ENCODE peak calls at places on chromosome 14, in six cellular contexts. N is progenitor cell of endocrine pancreas, D is cardiac muscle cell, B is WTC11, W is fibroblast of pulmonary artery, A is mesothelial cell of epicardium. Q is an unnamed sample.

GRCh38 chr14:103256406-103256805 is 77.6 kb upstream of the EIF5 start:
- DNase-seq in N (no peak), D (no peak), B (no peak), W (no peak), A (peak; percentile 28), Q (no peak)

GRCh38 chr14:102225936-102226335 is 79.0 kb downstream of the MOK start:
- DNase-seq in N (no peak), D (no peak), B (no peak), W (no peak), A (no peak), Q (no peak)

GRCh38 chr14:79136437-79137430 is 966.6 kb downstream of the NRXN3 start:
- DNase-seq in N (no peak), D (no peak), B (no peak), W (no peak), A (no peak), Q (no peak)

GRCh38 chr14:94748667-94749347 is 21.1 kb downstream of the GSC start:
- DNase-seq in N (no peak), D (no peak), B (peak; percentile 73), W (no peak), A (no peak), Q (peak; percentile 49)

GRCh38 chr14:65791551-65791981 is 379.0 kb downstream of the FUT8 start:
- DNase-seq in N (no peak), D (peak; percentile 71), B (no peak), W (peak; percentile 18), A (no peak), Q (peak; percentile 29)

GRCh38 chr14:75459099-75459741 is 31.4 kb downstream of the JDP2 start:
- DNase-seq in N (no peak), D (no peak), B (no peak), W (no peak), A (no peak), Q (no peak)

GRCh38 chr14:71229875-71230274 is 322.6 kb downstream of the PCNX1 start:
- DNase-seq in N (no peak), D (no peak), B (no peak), W (no peak), A (no peak), Q (no peak)

GRCh38 chr14:50658203-50658602 is 9.9 kb downstream of the SAV1 start:
- DNase-seq in N (no peak), D (peak; percentile 77), B (no peak), W (peak; percentile 82), A (no peak), Q (no peak)

GRCh38 chr14:33612184-33612479 is 338.7 kb downstream of the EGLN3 start:
- DNase-seq in N (no peak), D (no peak), B (no peak), W (no peak), A (no peak), Q (no peak)

GRCh38 chr14:68016243-68016914 is 196.8 kb downstream of the RAD51B start:
- DNase-seq in N (no peak), D (peak; percentile 60), B (no peak), W (peak; percentile 45), A (no peak), Q (no peak)

GRCh38 chr14:105477659-105478623 is 3.3 kb downstream of the CRIP2 start:
- DNase-seq in N (no peak), D (peak; percentile 21), B (no peak), W (no peak), A (no peak), Q (peak; percentile 23)

GRCh38 chr14:64438181-64438839 is 27.0 kb upstream of the AKAP5 start:
- DNase-seq in N (no peak), D (peak; percentile 91), B (no peak), W (peak; percentile 87), A (no peak), Q (no peak)

GRCh38 chr14:68219407-68219806 is 399.8 kb downstream of the RAD51B start:
- DNase-seq in N (no peak), D (no peak), B (peak; percentile 29), W (no peak), A (no peak), Q (no peak)

GRCh38 chr14:101511620-101512395 is 49.5 kb upstream of the DIO3 start:
- DNase-seq in N (no peak), D (no peak), B (no peak), W (no peak), A (no peak), Q (no peak)

GRCh38 chr14:76995279-76996035 is 33.1 kb downstream of the IRF2BPL start:
- DNase-seq in N (no peak), D (no peak), B (no peak), W (no peak), A (no peak), Q (no peak)

GRCh38 chr14:95993768-95994592 is 45.2 kb upstream of the C14orf132 start:
- DNase-seq in N (peak; percentile 27), D (peak; percentile 67), B (no peak), W (peak; percentile 65), A (no peak), Q (peak; percentile 42)

GRCh38 chr14:53915364-53916014 is 41.1 kb downstream of the BMP4 start:
- DNase-seq in N (no peak), D (peak; percentile 36), B (no peak), W (no peak), A (no peak), Q (no peak)

GRCh38 chr14:75049731-75050201 is 1.5 kb downstream of the MLH3 start:
- DNase-seq in N (no peak), D (peak; percentile 27), B (no peak), W (peak; percentile 33), A (no peak), Q (no peak)

GRCh38 chr14:101603096-101603495 is 41.8 kb downstream of the DIO3 start:
- DNase-seq in N (no peak), D (no peak), B (no peak), W (no peak), A (no peak), Q (no peak)

GRCh38 chr14:78758333-78758732 is 588.2 kb downstream of the NRXN3 start:
- DNase-seq in N (no peak), D (peak; percentile 11), B (peak; percentile 16), W (peak; percentile 17), A (no peak), Q (peak; percentile 16)

GRCh38 chr14:95518045-95518751 is 1.7 kb upstream of the SYNE3 start:
- DNase-seq in N (no peak), D (peak; percentile 74), B (no peak), W (peak; percentile 81), A (no peak), Q (no peak)

GRCh38 chr14:24861083-24861630 is 188.8 kb downstream of the STXBP6 start:
- DNase-seq in N (no peak), D (peak; percentile 44), B (no peak), W (peak; percentile 37), A (no peak), Q (no peak)

GRCh38 chr14:24868389-24868788 is 181.6 kb downstream of the STXBP6 start:
- DNase-seq in N (no peak), D (no peak), B (no peak), W (no peak), A (no peak), Q (no peak)

GRCh38 chr14:24871302-24871701 is 178.6 kb downstream of the STXBP6 start:
- DNase-seq in N (no peak), D (no peak), B (no peak), W (no peak), A (no peak), Q (no peak)

GRCh38 chr14:24863933-24864708 is 185.8 kb downstream of the STXBP6 start:
- DNase-seq in N (no peak), D (no peak), B (no peak), W (no peak), A (no peak), Q (no peak)

GRCh38 chr14:24866067-24866466 is 183.9 kb downstream of the STXBP6 start:
- DNase-seq in N (no peak), D (no peak), B (no peak), W (no peak), A (no peak), Q (no peak)
- TF ChIP-seq CTCF in N (no peak), D (no peak), B (no peak), W (no peak), A (no peak), Q (no peak)

GRCh38 chr14:70166530-70167203 is 22.1 kb downstream of the SLC8A3 start:
- DNase-seq in N (no peak), D (no peak), B (no peak), W (no peak), A (no peak), Q (no peak)

GRCh38 chr14:70156602-70157001 is 32.1 kb downstream of the SLC8A3 start:
- DNase-seq in N (no peak), D (no peak), B (no peak), W (no peak), A (no peak), Q (peak; percentile 8)

DNA sequence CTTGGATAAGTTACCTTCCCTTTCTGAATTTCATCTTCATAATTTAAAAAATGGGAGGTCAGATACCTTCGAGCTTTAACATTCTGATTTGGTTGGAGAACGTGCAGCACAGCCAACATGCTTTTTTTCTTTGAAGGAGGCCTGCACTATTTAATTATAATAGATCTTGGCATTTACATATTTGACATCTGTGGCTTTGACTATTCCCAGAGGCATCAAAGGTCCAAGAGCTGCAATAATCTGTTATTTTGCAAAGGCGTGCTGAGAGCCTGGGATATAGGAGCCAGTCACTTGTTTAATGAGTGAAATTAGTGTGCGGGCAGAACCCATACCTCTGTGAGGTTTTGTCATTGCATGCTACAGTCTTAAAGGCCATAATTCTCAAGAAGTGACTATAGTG is 26.4 kb downstream of the SLC8A3 start:
- DNase-seq in N (no peak), D (no peak), B (no peak), W (no peak), A (no peak), Q (no peak)
- TF ChIP-seq CTCF in N (no peak), D (no peak), B (no peak), W (no peak), A (no peak), Q (no peak)

GRCh38 chr14:100439781-100440180 is 116.6 kb downstream of the SLC25A47 start:
- DNase-seq in N (no peak), D (peak; percentile 59), B (no peak), W (peak; percentile 62), A (no peak), Q (no peak)

GRCh38 chr14:100440758-100441203 is 117.6 kb downstream of the SLC25A47 start:
- DNase-seq in N (no peak), D (peak; percentile 42), B (no peak), W (peak; percentile 20), A (no peak), Q (no peak)

GRCh38 chr14:100438678-100439592 is 115.8 kb downstream of the SLC25A47 start:
- DNase-seq in N (no peak), D (peak; percentile 50), B (no peak), W (peak; percentile 68), A (no peak), Q (no peak)

GRCh38 chr14:100441271-100441947 is 118.3 kb downstream of the SLC25A47 start:
- DNase-seq in N (no peak), D (no peak), B (no peak), W (no peak), A (no peak), Q (no peak)

DNA sequence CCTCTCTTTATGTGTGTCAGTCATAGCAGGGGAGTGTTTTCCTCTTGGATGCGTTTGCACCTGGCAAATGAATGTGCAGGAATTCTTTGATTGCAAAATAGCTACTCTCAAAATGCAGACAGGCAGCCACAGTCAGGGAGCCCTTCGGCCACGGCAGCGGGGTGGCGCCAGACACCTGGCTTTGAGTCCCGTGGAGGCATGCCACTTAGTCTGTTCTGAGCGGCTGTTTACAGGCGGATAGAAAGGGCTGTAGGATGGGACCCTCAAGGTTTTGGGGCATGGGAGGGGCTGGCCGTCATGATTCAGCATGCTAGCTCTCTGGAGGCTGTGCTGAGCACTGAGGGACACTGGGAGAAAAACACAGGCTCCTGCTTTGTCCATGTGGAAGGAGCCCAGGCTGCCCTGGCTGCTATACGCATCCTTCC is 117.1 kb downstream of the SLC25A47 start:
- DNase-seq in N (peak; percentile 30), D (peak; percentile 73), B (peak; percentile 72), W (peak; percentile 74), A (peak; percentile 68), Q (peak; percentile 60)
- TF ChIP-seq CTCF in N (peak; percentile 62), D (peak; percentile 79), B (no peak), W (peak; percentile 78), A (no peak), Q (peak; percentile 32)

GRCh38 chr14:61280526-61281185 is 482 bp downstream of the TMEM30B start:
- DNase-seq in N (peak; percentile 57), D (peak; percentile 50), B (peak; percentile 56), W (peak; percentile 36), A (peak; percentile 78), Q (peak; percentile 66)
- TF ChIP-seq CTCF in N (peak; percentile 71), D (peak; percentile 40), B (no peak), W (peak; percentile 4), A (peak; percentile 52), Q (peak; percentile 37)

Q was measured in nephron progenitor cell.